ENCODE peak calls at places on chromosomes 12 and 14, in seven cellular contexts. Q is lower leg skin; W is WTC11; G is psoas muscle; P is CD8-positive, alpha-beta T cell; X is mesothelial cell of epicardium; R is epithelial cell of esophagus. V is an unnamed sample.

GRCh38 chr14:62592877-62593276 is 452.4 kb downstream of the KCNH5 start:
- DNase-seq in G (no peak), X (no peak), Q (no peak), P (no peak), W (no peak), R (peak), V (no peak)

GRCh38 chr12:59548930-59549329 is 46.9 kb upstream of the SLC16A7 start:
- DNase-seq in Q (no peak), W (no peak), P (no peak), R (no peak), X (no peak), G (no peak), V (no peak)

GRCh38 chr12:53869500-53869899 is 69.1 kb upstream of the HOXC13 start:
- DNase-seq in W (no peak), G (no peak), X (no peak), Q (no peak), P (no peak), R (peak), V (no peak)

GRCh38 chr14:52835122-52835903 is 43.9 kb upstream of the GNPNAT1 start:
- DNase-seq in X (no peak), Q (no peak), R (peak), P (no peak), W (no peak), G (no peak), V (no peak)

GRCh38 chr12:111780615-111781014 is 13.9 kb downstream of the ALDH2 start:
- DNase-seq in Q (no peak), W (no peak), R (peak), X (no peak), G (no peak), P (no peak), V (no peak)

GRCh38 chr14:88834883-88835431 is 10.5 kb downstream of the TTC8 start:
- DNase-seq in W (no peak), Q (no peak), X (no peak), G (no peak), R (peak), P (no peak), V (no peak)

GRCh38 chr14:32014498-32014897 is 62.6 kb upstream of the ARHGAP5 start:
- DNase-seq in X (no peak), W (no peak), G (no peak), Q (no peak), R (no peak), P (no peak), V (no peak)

GRCh38 chr12:107385518-107385917 is 292.2 kb upstream of the CRY1 start:
- DNase-seq in R (peak), P (no peak), W (no peak), Q (no peak), X (no peak), G (no peak), V (no peak)

GRCh38 chr12:22201101-22201500 is 133.4 kb downstream of the ST8SIA1 start:
- DNase-seq in Q (no peak), P (no peak), X (no peak), R (no peak), G (no peak), W (no peak), V (no peak)

GRCh38 chr12:108896331-108896730 is 16.4 kb downstream of the DAO start:
- DNase-seq in R (no peak), X (no peak), W (no peak), P (no peak), Q (no peak), G (no peak), V (no peak)

GRCh38 chr12:85923767-85924331 is 49.8 kb downstream of the NTS start:
- DNase-seq in R (peak), P (no peak), G (no peak), X (no peak), W (no peak), Q (no peak), V (no peak)

GRCh38 chr14:89617471-89618291 is 200.6 kb upstream of the FOXN3 start:
- DNase-seq in R (peak), X (no peak), W (no peak), G (no peak), P (peak), Q (peak), V (no peak)

GRCh38 chr12:47247418-47247817 is 167.7 kb upstream of the AMIGO2 start:
- DNase-seq in Q (no peak), X (no peak), G (no peak), W (no peak), P (no peak), R (peak), V (no peak)

GRCh38 chr12:92543872-92544271 is 158.9 kb upstream of the PLEKHG7 start:
- DNase-seq in G (no peak), X (no peak), Q (no peak), P (no peak), W (no peak), R (peak), V (no peak)

GRCh38 chr12:29971431-29971830 is 187.7 kb upstream of the TMTC1 start:
- DNase-seq in G (no peak), P (no peak), W (no peak), X (no peak), R (no peak), Q (no peak), V (no peak)

GRCh38 chr14:96130854-96131253 is 73.8 kb upstream of the BDKRB2 start:
- DNase-seq in X (no peak), R (peak), W (no peak), G (no peak), P (no peak), Q (no peak), V (no peak)

GRCh38 chr14:91374897-91375747 is 42.5 kb downstream of the CCDC88C start:
- DNase-seq in G (no peak), R (no peak), X (no peak), W (no peak), Q (no peak), P (peak), V (no peak)

GRCh38 chr14:100076630-100077029 is 11.4 kb downstream of the EVL start:
- DNase-seq in P (no peak), X (no peak), W (no peak), R (peak), G (peak), Q (peak), V (peak)

GRCh38 chr12:15540469-15540872 is 218.2 kb downstream of the PTPRO start:
- DNase-seq in Q (no peak), X (no peak), R (peak), G (no peak), W (no peak), P (no peak), V (peak)

GRCh38 chr14:96307434-96307833 is 51.4 kb downstream of the BDKRB1 start:
- DNase-seq in R (no peak), P (no peak), W (no peak), G (no peak), Q (no peak), X (no peak), V (no peak)

GRCh38 chr12:109295764-109296425 is 13.2 kb downstream of the FOXN4 start:
- DNase-seq in P (no peak), R (no peak), G (no peak), W (no peak), Q (no peak), X (no peak), V (no peak)

GRCh38 chr12:131388164-131388795 is 322.6 kb upstream of the SFSWAP start:
- DNase-seq in W (no peak), G (no peak), P (no peak), R (no peak), Q (no peak), X (no peak), V (no peak)

GRCh38 chr14:37602605-37603453 is 7.4 kb downstream of the TTC6 start:
- DNase-seq in R (no peak), W (no peak), P (no peak), Q (no peak), X (no peak), G (no peak), V (no peak)

GRCh38 chr12:107406932-107407331 is 278.7 kb upstream of the PWP1 start:
- DNase-seq in W (no peak), R (no peak), Q (no peak), P (no peak), X (no peak), G (no peak), V (no peak)

GRCh38 chr14:94867931-94868597 is 98.2 kb upstream of the GSC start:
- DNase-seq in G (no peak), Q (no peak), P (no peak), W (no peak), X (no peak), R (no peak), V (no peak)

GRCh38 chr12:40253936-40254335 is 29.1 kb downstream of the LRRK2 start:
- DNase-seq in W (no peak), Q (no peak), P (no peak), X (no peak), R (no peak), G (no peak), V (peak)

GRCh38 chr14:43041207-43041606 is 1434.5 kb downstream of the LRFN5 start:
- DNase-seq in Q (no peak), W (no peak), R (no peak), G (no peak), P (no peak), X (no peak), V (no peak)

GRCh38 chr12:56366948-56367347 is 4.3 kb upstream of the APOF start:
- DNase-seq in G (no peak), X (no peak), R (no peak), W (no peak), P (no peak), Q (no peak), V (no peak)

GRCh38 chr14:60944206-60944605 is 36.7 kb downstream of the TRMT5 start:
- DNase-seq in P (no peak), X (no peak), Q (no peak), W (no peak), R (no peak), G (no peak), V (no peak)

GRCh38 chr12:129704232-129704830 is 199.5 kb downstream of the TMEM132D start:
- DNase-seq in P (no peak), W (no peak), X (no peak), R (no peak), G (no peak), Q (no peak), V (no peak)
- TF ChIP-seq CTCF in P (no peak), W (no peak), X (no peak), R (no peak), G (no peak), Q (no peak), V (no peak)

GRCh38 chr12:123431951-123432886 is 4.3 kb downstream of the RILPL2 start:
- DNase-seq in Q (no peak), W (no peak), P (peak), X (no peak), G (no peak), R (peak), V (no peak)

GRCh38 chr12:123433615-123434014 is 2.9 kb downstream of the RILPL2 start:
- DNase-seq in P (no peak), G (no peak), W (no peak), R (no peak), Q (no peak), X (no peak), V (no peak)

GRCh38 chr12:123441523-123442164 is 5.2 kb upstream of the RILPL2 start:
- DNase-seq in X (no peak), Q (no peak), P (no peak), G (no peak), W (no peak), R (no peak), V (no peak)

GRCh38 chr12:123435636-123436016 is 858 bp downstream of the RILPL2 start:
- DNase-seq in X (no peak), R (no peak), W (no peak), P (no peak), Q (no peak), G (no peak), V (no peak)

DNA sequence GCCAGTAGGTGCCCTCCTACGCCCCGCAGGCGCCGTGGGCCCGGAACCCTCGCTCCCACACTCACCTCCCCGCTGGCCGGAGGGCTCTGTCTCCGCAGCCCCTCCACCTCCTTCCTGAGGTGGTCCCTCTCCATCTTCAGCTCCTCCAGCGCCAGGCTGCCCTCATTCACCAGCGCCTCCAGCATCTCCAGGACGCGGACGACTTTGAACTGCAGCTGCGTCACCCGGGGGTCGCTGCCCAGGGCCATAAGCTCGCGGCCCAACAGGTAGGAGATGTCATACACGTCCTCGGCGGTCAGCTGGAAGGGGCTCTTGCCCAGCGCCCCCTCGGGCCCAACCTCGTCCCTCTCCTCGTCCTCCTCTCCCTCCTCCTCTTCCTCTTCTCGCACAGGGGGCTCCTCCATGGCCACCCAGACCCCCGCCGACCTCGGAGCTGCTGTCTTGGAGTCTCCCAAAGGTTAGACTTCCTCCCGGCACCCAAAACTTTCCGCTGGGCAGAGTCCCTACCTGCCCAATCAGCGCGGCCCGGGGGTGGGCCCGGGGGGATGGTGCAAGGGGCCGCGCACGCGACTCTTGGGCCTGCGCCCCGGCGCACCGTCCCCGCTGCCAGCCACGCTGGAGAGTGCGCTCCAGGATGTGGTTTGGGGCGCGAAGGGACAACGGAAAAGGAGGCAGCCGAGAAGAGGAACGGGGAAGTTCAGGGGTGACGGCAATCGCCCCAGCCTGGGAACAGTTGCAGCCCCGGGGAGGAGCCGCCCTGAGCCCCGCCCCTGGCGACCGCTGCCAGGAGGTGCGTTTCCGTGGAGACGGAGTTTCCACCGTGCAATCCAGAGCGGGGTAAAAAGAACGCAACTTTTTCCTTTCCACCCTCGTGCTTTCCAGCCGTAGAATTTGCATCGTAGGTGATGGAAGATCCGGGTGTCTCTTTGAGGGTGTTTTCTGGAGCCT is at the start of gene RILPL2:
- DNase-seq in R (peak), W (peak), Q (peak), G (peak), X (peak), P (peak), V (peak)
- TF ChIP-seq CTCF in R (no peak), W (no peak), Q (no peak), G (no peak), X (no peak), P (no peak), V (no peak)

GRCh38 chr12:10756194-10756593 is 33.1 kb upstream of the YBX3 start:
- DNase-seq in W (no peak), R (no peak), Q (no peak), X (no peak), P (no peak), G (no peak), V (no peak)

GRCh38 chr12:10759657-10760056 is 36.5 kb upstream of the YBX3 start:
- DNase-seq in X (no peak), Q (no peak), W (no peak), R (peak), P (no peak), G (no peak), V (no peak)
- TF ChIP-seq CTCF in X (no peak), Q (no peak), W (no peak), R (no peak), P (no peak), G (no peak), V (no peak)

GRCh38 chr12:23944067-23944466 is 5.4 kb downstream of the SOX5 start:
- DNase-seq in W (no peak), G (no peak), X (no peak), P (no peak), R (no peak), Q (no peak), V (no peak)
- TF ChIP-seq CTCF in W (no peak), G (no peak), X (no peak), P (no peak), R (no peak), Q (no peak), V (no peak)

DNA sequence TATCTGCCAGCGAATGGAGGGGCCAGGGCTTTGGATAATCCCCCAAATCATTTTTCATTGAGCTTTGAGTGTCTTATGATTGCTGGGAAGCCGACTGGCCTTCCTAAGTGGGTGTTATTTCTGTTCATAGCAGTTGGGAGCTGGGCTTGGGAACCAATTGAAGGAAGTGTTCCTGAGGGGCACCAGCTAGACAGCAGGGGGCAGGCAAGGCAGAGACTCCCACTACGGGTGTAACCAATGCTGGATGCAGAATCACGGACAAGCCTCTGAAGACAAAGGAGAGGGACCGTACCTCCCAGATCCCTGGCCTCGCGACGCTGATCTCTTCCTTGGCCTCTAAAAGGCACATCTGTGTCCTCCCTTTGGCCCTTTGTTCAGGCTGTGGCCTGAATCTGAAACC is 149.0 kb upstream of the PRMT8 start:
- DNase-seq in P (no peak), X (peak), R (peak), Q (no peak), W (peak), G (no peak), V (peak)
- TF ChIP-seq CTCF in P (no peak), X (no peak), R (peak), Q (no peak), W (no peak), G (peak), V (peak)

GRCh38 chr12:41277019-41277770 is 89.1 kb downstream of the PDZRN4 start:
- DNase-seq in P (no peak), R (peak), X (no peak), Q (no peak), G (no peak), W (peak), V (peak)
- TF ChIP-seq CTCF in P (peak), R (peak), X (peak), Q (no peak), G (peak), W (peak), V (peak)

GRCh38 chr14:105368910-105369652 is 29.3 kb upstream of the TEX22 start:
- DNase-seq in W (no peak), R (no peak), X (no peak), Q (no peak), P (no peak), G (no peak), V (no peak)

GRCh38 chr14:105368032-105368417 is 30.3 kb upstream of the TEX22 start:
- DNase-seq in X (no peak), G (no peak), R (no peak), Q (no peak), P (no peak), W (no peak), V (no peak)

GRCh38 chr14:105367116-105368031 is 31.0 kb upstream of the TEX22 start:
- DNase-seq in Q (no peak), W (no peak), X (no peak), P (no peak), G (no peak), R (no peak), V (no peak)

GRCh38 chr14:105368426-105368825 is 29.9 kb upstream of the TEX22 start:
- DNase-seq in Q (no peak), R (no peak), G (no peak), X (no peak), W (no peak), P (no peak), V (no peak)

DNA sequence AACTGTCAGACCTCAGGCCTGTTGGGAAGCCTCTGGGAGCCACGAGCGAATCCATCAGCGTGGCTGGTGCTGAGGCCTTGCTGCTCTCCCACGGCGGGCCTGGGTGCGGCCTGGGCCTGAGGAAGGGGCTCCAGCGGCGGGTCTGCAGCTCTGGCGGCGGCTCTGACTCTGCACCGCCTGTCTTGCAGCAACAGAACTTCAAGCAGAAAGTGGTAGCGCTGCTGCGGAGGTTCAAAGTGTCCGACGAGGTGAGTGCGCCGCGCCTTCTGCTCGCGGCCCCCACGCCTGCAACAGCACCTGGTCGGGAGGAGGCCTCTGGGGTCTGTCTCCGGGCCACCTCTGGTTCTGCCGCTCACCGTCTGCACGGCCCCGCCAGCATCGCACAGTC is 28.7 kb upstream of the TEX22 start:
- DNase-seq in G (no peak), Q (no peak), R (no peak), W (no peak), X (no peak), P (no peak), V (no peak)
- TF ChIP-seq CTCF in G (no peak), Q (no peak), R (no peak), W (no peak), X (no peak), P (no peak), V (no peak)

GRCh38 chr14:41609704-41610183 is 3.1 kb downstream of the LRFN5 start:
- DNase-seq in R (no peak), G (peak), W (peak), Q (peak), P (no peak), X (peak), V (no peak)
- TF ChIP-seq CTCF in R (no peak), G (no peak), W (no peak), Q (no peak), P (no peak), X (no peak), V (peak)

DNA sequence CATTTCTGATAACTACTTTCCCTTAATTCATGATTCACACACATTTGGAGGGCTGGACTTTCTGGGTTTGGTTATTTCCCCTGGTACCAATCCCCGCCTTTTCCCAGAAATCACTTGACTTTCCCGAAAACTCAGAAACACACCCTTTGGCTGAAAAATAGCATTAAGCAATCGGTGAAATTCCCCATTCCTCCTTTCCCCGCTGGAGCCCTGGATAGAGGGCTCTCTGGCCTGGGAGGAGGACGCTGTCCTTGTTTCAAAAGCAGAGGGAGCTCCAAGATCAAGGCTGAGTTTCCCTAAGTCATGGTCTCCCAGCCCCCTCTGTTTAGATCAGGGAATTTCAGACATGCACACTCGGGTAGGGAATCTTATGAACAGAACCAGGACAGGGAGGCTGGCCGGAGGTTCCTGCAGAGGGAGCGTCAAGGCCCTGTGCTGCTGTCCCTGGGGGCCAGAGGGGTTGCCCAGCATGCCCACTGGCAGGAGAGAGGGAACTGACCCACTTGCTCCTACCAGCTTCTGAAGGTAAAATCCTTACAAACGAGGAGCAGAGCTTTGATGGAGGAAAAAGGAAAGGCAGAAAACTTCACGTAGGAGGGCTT is at the start of gene C1S:
- DNase-seq in G (peak), Q (peak), R (peak), W (peak), P (no peak), X (no peak), V (peak)
- TF ChIP-seq CTCF in G (peak), Q (no peak), R (peak), W (no peak), P (no peak), X (peak), V (peak)

V was measured in AG09319.